ENCODE peak calls at places on chromosomes 4 and X, in seven cellular contexts. O is neuronal stem cell, U is H9, V is IMR-90, F is H1, Q is mesenchymal stem cell, J is trophoblast cell. X is an unnamed sample.

GRCh38 chr4:88823058-88823919 is 125.7 kb upstream of the NAP1L5 start:
- DNase-seq in O (peak; percentile 71), U (peak; percentile 89), V (peak; percentile 98), F (peak; percentile 67), Q (peak; percentile 98), J (peak; percentile 90), X (peak; percentile 96)

GRCh38 chr4:36168127-36168898 is 76.0 kb downstream of the ARAP2 start:
- DNase-seq in O (no peak), U (no peak), V (peak; percentile 25), F (no peak), Q (no peak), J (no peak), X (no peak)

GRCh38 chrX:34493086-34493485 is 164.0 kb downstream of the TMEM47 start:
- DNase-seq in O (no peak), U (no peak), V (no peak), F (no peak), Q (no peak), J (no peak), X (no peak)

GRCh38 chr4:169346840-169347239 is 76.1 kb upstream of the SH3RF1 start:
- DNase-seq in O (no peak), U (no peak), V (no peak), F (no peak), Q (no peak), J (no peak), X (no peak)

GRCh38 chr4:946103-946450 is 13.8 kb downstream of the TMEM175 start:
- DNase-seq in O (no peak), U (no peak), V (no peak), F (no peak), Q (no peak), J (no peak), X (no peak)

GRCh38 chr4:134691915-134692314 is 490.3 kb upstream of the PABPC4L start:
- DNase-seq in O (no peak), U (no peak), V (no peak), F (no peak), Q (peak; percentile 86), J (no peak), X (no peak)

GRCh38 chrX:128846385-128846784 is 676.9 kb downstream of the SMARCA1 start:
- DNase-seq in O (no peak), U (no peak), V (no peak), F (no peak), Q (no peak), J (no peak), X (no peak)

GRCh38 chr4:20395160-20395773 is 143.6 kb downstream of the SLIT2 start:
- DNase-seq in O (peak; percentile 42), U (peak; percentile 72), V (peak; percentile 15), F (peak; percentile 82), Q (peak; percentile 20), J (peak; percentile 50), X (peak; percentile 86)

GRCh38 chr4:140609548-140610425 is 41.0 kb upstream of the UCP1 start:
- DNase-seq in O (peak; percentile 35), U (no peak), V (peak; percentile 55), F (no peak), Q (peak; percentile 54), J (peak; percentile 58), X (peak; percentile 51)

GRCh38 chrX:67555578-67556203 is 11.9 kb downstream of the AR start:
- DNase-seq in O (no peak), U (peak; percentile 55), V (peak; percentile 21), F (peak; percentile 46), Q (peak; percentile 44), J (peak; percentile 58), X (peak; percentile 64)

GRCh38 chr4:41763741-41764140 is 15.2 kb upstream of the PHOX2B start:
- DNase-seq in O (no peak), U (no peak), V (no peak), F (no peak), Q (no peak), J (peak; percentile 18), X (no peak)

GRCh38 chr4:71814433-71814832 is 30.6 kb upstream of the GC start:
- DNase-seq in O (peak; percentile 8), U (peak; percentile 58), V (no peak), F (peak; percentile 67), Q (no peak), J (no peak), X (peak; percentile 63)

GRCh38 chr4:138510053-138510452 is 267.9 kb upstream of the SLC7A11 start:
- DNase-seq in O (no peak), U (no peak), V (peak; percentile 70), F (no peak), Q (peak; percentile 9), J (peak; percentile 4), X (no peak)

GRCh38 chrX:31099536-31100090 is 27.8 kb upstream of the FTHL17 start:
- DNase-seq in O (no peak), U (no peak), V (no peak), F (no peak), Q (no peak), J (peak; percentile 23), X (peak; percentile 2)

GRCh38 chrX:115958687-115959359 is 211.7 kb upstream of the AGTR2 start:
- DNase-seq in O (no peak), U (peak; percentile 29), V (no peak), F (no peak), Q (no peak), J (peak; percentile 5), X (peak; percentile 35)

GRCh38 chr4:158991534-158992155 is 111.2 kb upstream of the RAPGEF2 start:
- DNase-seq in O (no peak), U (no peak), V (no peak), F (no peak), Q (no peak), J (no peak), X (no peak)

GRCh38 chr4:1987296-1987695 is 21.5 kb downstream of the NELFA start:
- DNase-seq in O (no peak), U (no peak), V (no peak), F (no peak), Q (no peak), J (no peak), X (no peak)

GRCh38 chrX:72306851-72307645 is 1.3 kb upstream of the CITED1 start:
- DNase-seq in O (peak; percentile 56), U (peak; percentile 60), V (peak; percentile 66), F (no peak), Q (peak; percentile 73), J (peak; percentile 61), X (peak; percentile 80)

GRCh38 chr4:102451266-102451665 is 49.9 kb upstream of the NFKB1 start:
- DNase-seq in O (no peak), U (no peak), V (no peak), F (no peak), Q (no peak), J (no peak), X (no peak)

DNA sequence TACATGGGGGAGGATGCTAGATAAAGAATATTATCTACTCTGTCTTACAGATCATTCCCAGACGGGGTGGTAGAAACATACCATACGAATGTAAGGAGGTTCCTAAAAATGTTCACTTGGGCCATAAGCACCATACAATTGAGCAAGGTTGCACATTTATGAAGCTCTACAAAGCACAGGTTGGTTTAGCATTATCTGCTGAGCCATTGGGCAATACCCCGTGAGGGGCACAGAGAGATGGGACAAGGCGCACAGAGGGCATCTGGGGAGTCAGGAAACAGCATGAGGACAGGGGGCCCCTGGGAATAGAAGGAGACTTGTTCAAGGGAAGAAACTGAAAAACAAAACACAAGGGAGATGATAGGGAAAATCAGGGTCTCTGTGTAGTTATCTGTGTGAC is 305.3 kb downstream of the TRIML1 start:
- DNase-seq in O (no peak), U (no peak), V (no peak), F (no peak), Q (peak; percentile 19), J (no peak), X (no peak)
- H3K23ac ChIP-seq in O (no peak overlapping the region), U (no peak overlapping the region), V (peak overlapping the region; percentile 1), F (no peak overlapping the region), Q (no peak overlapping the region), J (no peak overlapping the region), X (no peak overlapping the region)

GRCh38 chrX:130975947-130976346 is 72.9 kb upstream of the ENOX2 start:
- DNase-seq in O (peak; percentile 17), U (no peak), V (peak; percentile 48), F (peak; percentile 45), Q (peak; percentile 70), J (peak; percentile 74), X (peak; percentile 15)
- H3K23ac ChIP-seq in O (no peak overlapping the region), U (no peak overlapping the region), V (no peak overlapping the region), F (no peak overlapping the region), Q (no peak overlapping the region), J (no peak overlapping the region), X (no peak overlapping the region)

DNA sequence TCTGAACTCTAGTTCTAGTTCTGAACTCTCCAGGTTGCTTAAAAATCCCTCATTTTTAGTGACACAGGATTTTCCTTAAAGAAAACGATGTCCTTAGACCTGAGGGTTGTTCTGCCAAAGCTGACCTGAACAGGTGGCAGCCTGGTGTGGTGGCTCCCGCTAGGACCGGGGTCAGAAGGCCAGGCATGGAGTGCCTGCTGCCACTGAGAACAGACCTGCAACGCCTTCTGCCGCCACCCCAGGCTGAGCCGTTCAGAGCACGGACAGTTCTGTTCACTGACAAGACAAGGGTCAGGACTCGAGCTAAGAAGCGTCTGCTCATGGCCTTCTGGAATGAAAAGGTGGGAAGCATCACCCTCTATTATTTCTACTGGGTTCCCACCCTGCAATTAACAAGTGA is 15.8 kb downstream of the DCTD start:
- DNase-seq in O (no peak), U (no peak), V (no peak), F (no peak), Q (no peak), J (no peak), X (no peak)
- H3K23ac ChIP-seq in O (no peak overlapping the region), U (no peak overlapping the region), V (no peak overlapping the region), F (no peak overlapping the region), Q (no peak overlapping the region), J (no peak overlapping the region), X (no peak overlapping the region)

GRCh38 chrX:33205321-33205720 is 6.0 kb downstream of the DMD start:
- DNase-seq in O (no peak), U (no peak), V (peak; percentile 5), F (no peak), Q (no peak), J (no peak), X (no peak)

GRCh38 chrX:33204889-33205288 is 6.5 kb downstream of the DMD start:
- DNase-seq in O (no peak), U (no peak), V (peak; percentile 59), F (no peak), Q (no peak), J (no peak), X (no peak)

GRCh38 chrX:33211356-33212254 is at the start of gene DMD:
- DNase-seq in O (no peak), U (peak; percentile 31), V (peak; percentile 84), F (no peak), Q (peak; percentile 71), J (no peak), X (peak; percentile 55)

GRCh38 chrX:33207056-33207455 is 4.3 kb downstream of the DMD start:
- DNase-seq in O (no peak), U (no peak), V (peak; percentile 6), F (no peak), Q (peak; percentile 11), J (no peak), X (no peak)

GRCh38 chrX:33210156-33210555 is 1.2 kb downstream of the DMD start:
- DNase-seq in O (no peak), U (no peak), V (no peak), F (no peak), Q (no peak), J (no peak), X (no peak)
- H3K23ac ChIP-seq in O (no peak overlapping the region), U (no peak overlapping the region), V (no peak overlapping the region), F (no peak overlapping the region), Q (no peak overlapping the region), J (no peak overlapping the region), X (no peak overlapping the region)

X was measured in mesendoderm.